ENCODE peak calls at places on chromosomes 12 and 14, in four cellular contexts. V, H, K and W are unnamed samples.

GRCh38 chr12:96501139-96501741 is 11.9 kb downstream of the CFAP54 start:
- DNase-seq in V (no peak), H (no peak), K (peak), W (peak)

GRCh38 chr12:121512561-121512960 is 68.3 kb downstream of the KDM2B start:
- DNase-seq in V (no peak), H (no peak), K (no peak), W (no peak)

GRCh38 chr12:29614926-29615325 is 117.4 kb upstream of the OVCH1 start:
- DNase-seq in V (no peak), H (no peak), K (no peak), W (no peak)

GRCh38 chr12:117036046-117036445 is 63.2 kb downstream of the TESC start:
- DNase-seq in V (no peak), H (no peak), K (no peak), W (no peak)

GRCh38 chr12:91991397-91992187 is 154.1 kb downstream of the BTG1 start:
- DNase-seq in V (no peak), H (no peak), K (no peak), W (no peak)

GRCh38 chr12:1350055-1350933 is 244.1 kb downstream of the FBXL14 start:
- DNase-seq in V (peak), H (no peak), K (no peak), W (no peak)

GRCh38 chr14:29545714-29546113 is 381.9 kb downstream of the PRKD1 start:
- DNase-seq in V (no peak), H (no peak), K (no peak), W (no peak)

GRCh38 chr12:60148831-60149230 is 553.0 kb downstream of the SLC16A7 start:
- DNase-seq in V (peak), H (no peak), K (no peak), W (no peak)

GRCh38 chr12:110577717-110578521 is 5.2 kb downstream of the PPTC7 start:
- DNase-seq in V (peak), H (no peak), K (no peak), W (no peak)

GRCh38 chr12:121570467-121571283 is 10.1 kb downstream of the KDM2B start:
- DNase-seq in V (no peak), H (no peak), K (no peak), W (no peak)

GRCh38 chr12:15636060-15636890 is 152.9 kb downstream of the EPS8 start:
- DNase-seq in V (no peak), H (no peak), K (no peak), W (no peak)

GRCh38 chr12:49872781-49873181 is 29.9 kb upstream of the BCDIN3D start:
- DNase-seq in V (no peak), H (no peak), K (no peak), W (no peak)

GRCh38 chr12:14999421-15000047 is 26.7 kb downstream of the PDE6H start:
- DNase-seq in V (no peak), H (no peak), K (no peak), W (no peak)

GRCh38 chr14:35286707-35287106 is 5.5 kb upstream of the PSMA6 start:
- DNase-seq in V (no peak), H (no peak), K (no peak), W (no peak)

GRCh38 chr12:133124674-133125073 is 5.4 kb downstream of the ZNF891 start:
- DNase-seq in V (no peak), H (no peak), K (no peak), W (no peak)

DNA sequence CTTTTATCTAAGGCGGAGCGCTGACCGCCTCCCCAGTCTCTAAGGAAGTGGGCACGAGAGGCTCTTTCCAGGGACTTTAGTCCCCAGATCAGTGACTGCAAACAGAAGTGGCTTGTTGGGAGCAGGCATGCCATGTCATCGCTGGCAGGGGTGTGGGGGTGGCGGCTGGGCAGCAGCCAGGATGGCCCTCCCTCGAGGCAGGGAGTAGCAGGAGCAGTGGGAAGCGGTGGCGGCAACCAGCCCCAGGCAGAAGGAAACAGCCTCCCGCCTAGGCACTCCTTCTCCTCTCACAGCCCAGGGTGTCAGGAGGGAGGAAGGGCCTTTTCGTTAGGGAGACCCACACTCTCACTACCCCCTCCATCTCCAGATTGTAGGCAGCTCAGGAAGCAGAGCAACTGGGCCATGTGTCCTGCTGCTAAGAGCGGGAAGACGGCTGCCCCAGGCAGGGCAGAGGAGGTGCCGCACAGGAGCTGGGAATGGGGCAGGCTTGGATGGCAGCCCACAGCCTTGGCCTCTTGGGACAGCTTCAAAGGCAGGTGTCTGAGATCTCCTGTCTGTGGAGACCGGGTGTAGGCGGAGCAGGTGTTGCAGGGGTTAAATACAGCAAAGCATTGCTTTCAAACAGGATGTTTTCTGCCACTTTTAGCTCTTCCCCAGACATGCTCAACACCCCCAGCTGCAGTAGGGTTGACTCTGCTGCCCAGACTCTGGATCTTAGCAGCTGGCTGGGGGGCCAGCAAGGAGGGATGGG is 21.8 kb downstream of the VDR start:
- DNase-seq in V (no peak), H (no peak), K (no peak), W (no peak)
- H3K4me3 ChIP-seq in V (no peak), H (no peak), K (peak), W (peak)

GRCh38 chr12:5047094-5047493 is 3.4 kb downstream of the KCNA5 start:
- DNase-seq in V (no peak), H (peak), K (no peak), W (no peak)

GRCh38 chr12:5040368-5040767 is 3.3 kb upstream of the KCNA5 start:
- DNase-seq in V (no peak), H (no peak), K (no peak), W (no peak)

GRCh38 chr12:5047729-5048128 is 4.0 kb downstream of the KCNA5 start:
- DNase-seq in V (no peak), H (no peak), K (no peak), W (no peak)

GRCh38 chr12:5043589-5044419 is at the start of gene KCNA5:
- DNase-seq in V (no peak), H (peak), K (peak), W (no peak)

DNA sequence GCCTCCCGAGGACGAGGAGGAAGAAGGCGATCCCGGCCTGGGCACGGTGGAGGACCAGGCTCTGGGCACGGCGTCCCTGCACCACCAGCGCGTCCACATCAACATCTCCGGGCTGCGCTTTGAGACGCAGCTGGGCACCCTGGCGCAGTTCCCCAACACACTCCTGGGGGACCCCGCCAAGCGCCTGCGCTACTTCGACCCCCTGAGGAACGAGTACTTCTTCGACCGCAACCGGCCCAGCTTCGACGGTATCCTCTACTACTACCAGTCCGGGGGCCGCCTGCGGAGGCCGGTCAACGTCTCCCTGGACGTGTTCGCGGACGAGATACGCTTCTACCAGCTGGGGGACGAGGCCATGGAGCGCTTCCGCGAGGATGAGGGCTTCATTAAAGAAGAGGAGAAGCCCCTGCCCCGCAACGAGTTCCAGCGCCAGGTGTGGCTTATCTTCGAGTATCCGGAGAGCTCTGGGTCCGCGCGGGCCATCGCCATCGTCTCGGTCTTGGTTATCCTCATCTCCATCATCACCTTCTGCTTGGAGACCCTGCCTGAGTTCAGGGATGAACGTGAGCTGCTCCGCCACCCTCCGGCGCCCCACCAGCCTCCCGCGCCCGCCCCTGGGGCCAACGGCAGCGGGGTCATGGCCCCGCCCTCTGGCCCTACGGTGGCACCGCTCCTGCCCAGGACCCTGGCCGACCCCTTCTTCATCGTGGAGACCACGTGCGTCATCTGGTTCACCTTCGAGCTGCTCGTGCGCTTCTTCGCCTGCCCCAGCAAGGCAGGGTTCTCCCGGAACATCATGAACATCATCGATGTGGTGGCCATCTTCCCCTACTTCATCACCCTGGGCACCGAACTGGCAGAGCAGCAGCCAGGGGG is 979 bp downstream of the KCNA5 start:
- DNase-seq in V (no peak), H (no peak), K (no peak), W (no peak)
- H3K4me3 ChIP-seq in V (no peak), H (peak), K (peak), W (no peak)

GRCh38 chr14:69569859-69570258 is 4.8 kb downstream of the CCDC177 start:
- DNase-seq in V (no peak), H (no peak), K (no peak), W (no peak)

GRCh38 chr14:69570836-69571330 is 3.8 kb downstream of the CCDC177 start:
- DNase-seq in V (no peak), H (no peak), K (no peak), W (no peak)

GRCh38 chr14:69571879-69572633 is 2.6 kb downstream of the CCDC177 start:
- DNase-seq in V (no peak), H (no peak), K (no peak), W (no peak)

GRCh38 chr14:69572634-69573135 is 2.0 kb downstream of the CCDC177 start:
- DNase-seq in V (no peak), H (no peak), K (no peak), W (no peak)

DNA sequence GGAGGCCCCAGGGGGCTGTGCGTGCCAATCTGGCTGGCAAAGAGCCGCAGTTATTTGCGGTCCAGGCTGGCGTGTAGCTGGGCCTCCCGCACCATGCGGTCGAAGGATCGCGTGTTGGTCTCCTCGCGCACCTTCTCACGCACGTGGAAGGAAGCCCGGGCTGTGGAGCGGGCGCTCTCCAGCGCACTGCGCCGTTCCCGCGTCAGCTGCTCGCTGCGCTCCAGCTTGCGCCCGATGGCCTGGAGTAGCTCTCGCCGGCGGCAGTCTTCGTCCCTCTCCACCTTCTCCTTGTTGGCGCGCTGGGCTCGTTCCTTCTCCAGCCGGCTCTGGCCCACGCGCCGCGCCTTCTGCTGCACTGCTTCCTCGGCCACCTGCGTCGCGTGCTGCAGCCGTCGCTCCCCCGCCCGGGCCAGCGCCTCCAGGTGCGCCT is 3.2 kb downstream of the CCDC177 start:
- DNase-seq in V (no peak), H (no peak), K (no peak), W (no peak)
- H3K4me3 ChIP-seq in V (no peak), H (no peak), K (peak), W (peak)

DNA sequence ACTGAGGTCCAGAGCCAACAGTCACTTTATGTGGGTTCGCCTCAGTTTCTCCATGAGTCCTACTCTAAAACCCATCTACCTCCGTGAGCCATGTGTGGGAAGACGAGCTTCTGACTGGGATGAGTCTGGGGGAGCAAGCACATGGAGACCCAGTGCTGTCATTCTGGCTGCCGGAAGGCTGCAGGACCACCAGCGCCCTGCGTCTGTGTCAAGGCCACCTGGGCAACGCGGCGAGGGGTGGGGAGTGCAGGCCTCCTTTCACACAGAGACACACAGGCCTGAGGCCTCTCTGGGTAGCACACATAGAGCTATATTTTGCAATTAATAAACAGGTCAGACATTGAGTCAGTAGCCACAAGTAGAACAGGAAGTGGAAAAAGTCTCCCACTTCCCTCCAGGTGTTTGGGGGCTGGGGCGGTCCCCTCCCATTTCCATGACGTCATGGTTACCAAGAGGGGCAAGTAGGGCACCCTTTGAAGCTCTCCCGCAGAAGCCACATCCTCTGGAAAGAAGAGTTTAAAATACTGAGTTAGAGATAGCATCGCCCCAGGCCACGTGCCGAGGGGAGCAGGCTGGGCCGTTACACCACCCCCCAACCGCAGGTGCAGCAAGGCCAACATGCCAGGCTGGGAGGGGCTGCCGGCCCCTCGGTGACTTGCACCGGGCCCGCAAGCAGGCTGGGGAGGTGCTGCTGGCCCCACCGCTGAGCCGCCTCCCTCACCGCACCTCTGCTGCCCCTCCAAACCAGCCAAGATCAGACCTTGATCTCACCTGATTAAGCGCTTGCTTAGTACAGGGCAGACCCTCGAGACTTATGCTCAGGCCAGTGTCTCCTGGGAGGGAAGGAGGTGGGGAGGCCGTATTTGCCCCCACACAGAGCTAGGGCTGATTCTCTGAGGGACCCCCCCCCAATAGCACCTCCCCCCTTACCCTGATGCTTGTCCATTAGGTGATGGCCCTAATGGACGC is 32.7 kb downstream of the DAD1 start:
- DNase-seq in V (no peak), H (no peak), K (peak), W (peak)
- H3K4me3 ChIP-seq in V (no peak), H (no peak), K (peak), W (peak)

GRCh38 chr14:38522724-38523123 is 266.8 kb upstream of the CLEC14A start:
- DNase-seq in V (no peak), H (no peak), K (no peak), W (no peak)
- H3K4me3 ChIP-seq in V (no peak), H (no peak), K (no peak), W (no peak)

GRCh38 chr12:8991371-8992085 is 2.2 kb downstream of the KLRG1 start:
- DNase-seq in V (no peak), H (no peak), K (no peak), W (no peak)

GRCh38 chr12:8989425-8989824 is at the start of gene KLRG1:
- DNase-seq in V (no peak), H (no peak), K (no peak), W (no peak)

GRCh38 chr12:8987589-8988205 is 1.6 kb upstream of the KLRG1 start:
- DNase-seq in V (no peak), H (no peak), K (no peak), W (no peak)

GRCh38 chr12:8985213-8985612 is 4.1 kb upstream of the KLRG1 start:
- DNase-seq in V (no peak), H (no peak), K (no peak), W (no peak)

DNA sequence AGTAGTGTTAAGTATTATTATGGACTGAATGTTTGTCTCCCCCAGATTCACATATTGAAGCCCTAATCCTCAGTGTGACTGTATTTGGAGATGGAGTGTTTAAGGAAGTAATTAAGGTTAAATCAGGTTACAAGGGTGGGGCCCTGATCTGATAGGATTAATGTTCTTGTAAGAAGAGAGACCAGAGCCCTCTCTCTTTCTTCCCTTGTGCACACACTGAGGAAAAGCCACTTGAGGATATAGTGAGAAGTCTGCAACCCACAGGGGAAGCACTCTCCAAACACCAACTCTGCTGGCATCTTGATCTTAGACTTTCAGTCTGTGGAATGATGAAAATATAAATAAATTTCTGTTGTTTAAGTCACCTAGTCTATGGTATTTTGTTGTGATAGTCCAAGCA is 2.2 kb upstream of the KLRG1 start:
- DNase-seq in V (no peak), H (no peak), K (no peak), W (no peak)
- H3K4me3 ChIP-seq in V (no peak), H (no peak), K (no peak), W (no peak)

DNA sequence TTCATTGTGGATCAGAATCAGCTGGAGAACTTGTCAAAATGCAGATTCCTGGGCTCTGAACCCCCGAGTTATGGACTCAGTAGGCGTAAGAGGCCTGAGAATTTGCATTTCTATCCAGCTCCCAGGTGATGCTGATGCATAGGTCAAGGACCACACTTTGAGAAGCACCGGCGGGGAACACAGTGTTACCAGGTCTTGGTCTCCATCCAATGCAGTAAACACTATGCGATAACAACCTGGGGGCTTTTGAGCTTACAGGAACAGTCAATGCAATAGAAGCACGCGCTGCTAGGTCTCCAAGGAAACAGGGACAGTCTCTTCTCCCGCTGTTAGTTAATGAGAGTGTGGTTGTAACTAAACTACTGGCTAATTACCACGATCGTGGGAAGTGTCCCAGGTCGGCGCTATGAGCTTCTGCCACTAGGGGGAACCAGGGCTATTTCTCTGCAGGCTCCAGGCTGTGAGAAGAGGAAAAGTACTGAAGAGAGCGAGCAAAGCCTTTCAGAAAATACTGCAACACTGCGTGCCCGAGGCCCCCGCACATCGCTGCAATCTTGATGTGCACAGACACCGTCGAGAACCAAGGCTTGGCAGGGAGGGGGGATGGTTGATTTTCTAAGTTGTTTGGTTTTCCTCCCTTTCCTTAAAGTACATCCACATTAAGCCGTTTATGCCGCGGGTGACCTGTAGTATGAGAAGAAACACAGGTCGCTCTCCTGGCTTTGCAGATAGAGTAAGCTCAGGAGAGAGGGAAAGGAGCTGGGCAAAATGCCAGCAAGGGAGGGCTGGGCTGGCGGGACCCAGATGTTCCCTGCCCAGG is 52.0 kb upstream of the KCNA1 start:
- DNase-seq in V (peak), H (peak), K (peak), W (peak)
- H3K4me3 ChIP-seq in V (no peak), H (peak), K (peak), W (no peak)

GRCh38 chr14:102923201-102923919 is 897 bp downstream of the AMN start:
- DNase-seq in V (no peak), H (peak), K (no peak), W (no peak)
- H3K4me3 ChIP-seq in V (peak), H (peak), K (peak), W (peak)